ENCODE peak calls at places on chromosome 15, in seven cellular contexts. One of them, this sample, is unnamed.

GRCh38 chr15:68464451-68465090 is 32.6 kb upstream of the ITGA11 start:
- DNase-seq in RCC 7860: no peak
- DNase-seq in B cell: no peak
- DNase-seq in ureter: no peak
- DNase-seq in body of pancreas: peak; percentile 24
- DNase-seq in skeletal muscle cell: peak; percentile 46
- DNase-seq in HTR-8/SVneo: no peak
- DNase-seq in this sample: no peak

GRCh38 chr15:57510647-57511046 is 81.1 kb upstream of the MYZAP start:
- DNase-seq in HTR-8/SVneo: no peak
- DNase-seq in B cell: no peak
- DNase-seq in RCC 7860: no peak
- DNase-seq in skeletal muscle cell: peak; percentile 67
- DNase-seq in ureter: no peak
- DNase-seq in body of pancreas: peak; percentile 94
- DNase-seq in this sample: no peak

GRCh38 chr15:95737051-95737450 is 593.4 kb upstream of the NR2F2 start:
- DNase-seq in HTR-8/SVneo: no peak
- DNase-seq in RCC 7860: no peak
- DNase-seq in body of pancreas: no peak
- DNase-seq in B cell: no peak
- DNase-seq in ureter: no peak
- DNase-seq in skeletal muscle cell: no peak
- DNase-seq in this sample: no peak

GRCh38 chr15:31265090-31265870 is 61.4 kb upstream of the KLF13 start:
- DNase-seq in RCC 7860: no peak
- DNase-seq in ureter: peak; percentile 40
- DNase-seq in skeletal muscle cell: no peak
- DNase-seq in HTR-8/SVneo: no peak
- DNase-seq in B cell: peak; percentile 37
- DNase-seq in body of pancreas: peak; percentile 39
- DNase-seq in this sample: peak; percentile 30

GRCh38 chr15:73697033-73697467 is 12.9 kb downstream of the CD276 start:
- DNase-seq in ureter: peak; percentile 90
- DNase-seq in RCC 7860: peak; percentile 92
- DNase-seq in skeletal muscle cell: peak; percentile 91
- DNase-seq in HTR-8/SVneo: peak; percentile 84
- DNase-seq in B cell: peak; percentile 44
- DNase-seq in body of pancreas: peak; percentile 68
- DNase-seq in this sample: peak; percentile 80

GRCh38 chr15:100663550-100664335 is 61.4 kb downstream of the ASB7 start:
- DNase-seq in ureter: no peak
- DNase-seq in B cell: no peak
- DNase-seq in HTR-8/SVneo: no peak
- DNase-seq in body of pancreas: no peak
- DNase-seq in RCC 7860: no peak
- DNase-seq in skeletal muscle cell: no peak
- DNase-seq in this sample: no peak

GRCh38 chr15:42068601-42069000 is 25.8 kb downstream of the PLA2G4D start:
- DNase-seq in B cell: no peak
- DNase-seq in HTR-8/SVneo: no peak
- DNase-seq in RCC 7860: no peak
- DNase-seq in ureter: peak; percentile 37
- DNase-seq in body of pancreas: no peak
- DNase-seq in skeletal muscle cell: no peak
- DNase-seq in this sample: no peak

GRCh38 chr15:100043069-100043641 is 298.6 kb downstream of the ADAMTS17 start:
- DNase-seq in HTR-8/SVneo: peak; percentile 62
- DNase-seq in skeletal muscle cell: no peak
- DNase-seq in RCC 7860: peak; percentile 69
- DNase-seq in body of pancreas: peak; percentile 69
- DNase-seq in B cell: no peak
- DNase-seq in ureter: no peak
- DNase-seq in this sample: no peak

GRCh38 chr15:101446527-101447167 is 42.9 kb downstream of the PCSK6 start:
- DNase-seq in skeletal muscle cell: no peak
- DNase-seq in B cell: no peak
- DNase-seq in RCC 7860: no peak
- DNase-seq in body of pancreas: no peak
- DNase-seq in ureter: no peak
- DNase-seq in HTR-8/SVneo: no peak
- DNase-seq in this sample: no peak

GRCh38 chr15:85708402-85708932 is 86.3 kb downstream of the KLHL25 start:
- DNase-seq in B cell: no peak
- DNase-seq in body of pancreas: no peak
- DNase-seq in skeletal muscle cell: no peak
- DNase-seq in ureter: no peak
- DNase-seq in RCC 7860: no peak
- DNase-seq in HTR-8/SVneo: no peak
- DNase-seq in this sample: no peak

GRCh38 chr15:66747223-66747622 is 45.2 kb downstream of the SMAD6 start:
- DNase-seq in body of pancreas: no peak
- DNase-seq in HTR-8/SVneo: no peak
- DNase-seq in RCC 7860: no peak
- DNase-seq in skeletal muscle cell: no peak
- DNase-seq in ureter: no peak
- DNase-seq in B cell: no peak
- DNase-seq in this sample: no peak

GRCh38 chr15:56251315-56252091 is 7.8 kb upstream of the RFX7 start:
- DNase-seq in body of pancreas: no peak
- DNase-seq in HTR-8/SVneo: no peak
- DNase-seq in RCC 7860: no peak
- DNase-seq in skeletal muscle cell: no peak
- DNase-seq in B cell: no peak
- DNase-seq in ureter: no peak
- DNase-seq in this sample: no peak

GRCh38 chr15:34993877-34994276 is 5.8 kb upstream of the ZNF770 start:
- DNase-seq in body of pancreas: no peak
- DNase-seq in B cell: no peak
- DNase-seq in ureter: no peak
- DNase-seq in RCC 7860: no peak
- DNase-seq in HTR-8/SVneo: no peak
- DNase-seq in skeletal muscle cell: no peak
- DNase-seq in this sample: no peak

GRCh38 chr15:101063891-101064794 is 145.0 kb downstream of the LRRK1 start:
- DNase-seq in B cell: peak; percentile 23
- DNase-seq in ureter: peak; percentile 65
- DNase-seq in skeletal muscle cell: no peak
- DNase-seq in HTR-8/SVneo: no peak
- DNase-seq in body of pancreas: peak; percentile 48
- DNase-seq in RCC 7860: no peak
- DNase-seq in this sample: no peak

GRCh38 chr15:65410036-65410435 is 12.7 kb downstream of the IGDCC4 start:
- DNase-seq in body of pancreas: peak; percentile 28
- DNase-seq in ureter: no peak
- DNase-seq in RCC 7860: no peak
- DNase-seq in HTR-8/SVneo: no peak
- DNase-seq in skeletal muscle cell: no peak
- DNase-seq in B cell: no peak
- DNase-seq in this sample: no peak

GRCh38 chr15:99481831-99482230 is 84.0 kb upstream of the MEF2A start:
- DNase-seq in ureter: no peak
- DNase-seq in RCC 7860: no peak
- DNase-seq in skeletal muscle cell: no peak
- DNase-seq in B cell: no peak
- DNase-seq in HTR-8/SVneo: no peak
- DNase-seq in body of pancreas: no peak
- DNase-seq in this sample: no peak

GRCh38 chr15:71440479-71441071 is 325.3 kb downstream of the THSD4 start:
- DNase-seq in ureter: no peak
- DNase-seq in B cell: no peak
- DNase-seq in body of pancreas: no peak
- DNase-seq in skeletal muscle cell: peak; percentile 39
- DNase-seq in RCC 7860: peak; percentile 62
- DNase-seq in HTR-8/SVneo: peak; percentile 43
- DNase-seq in this sample: no peak

GRCh38 chr15:44662478-44663409 is 718 bp downstream of the SPG11 start:
- DNase-seq in skeletal muscle cell: no peak
- DNase-seq in RCC 7860: peak; percentile 55
- DNase-seq in body of pancreas: peak; percentile 78
- DNase-seq in B cell: peak; percentile 90
- DNase-seq in ureter: peak; percentile 80
- DNase-seq in HTR-8/SVneo: peak; percentile 50
- DNase-seq in this sample: peak; percentile 70

GRCh38 chr15:51861557-51862350 is 32.3 kb downstream of the TMOD3 start:
- DNase-seq in ureter: no peak
- DNase-seq in body of pancreas: no peak
- DNase-seq in B cell: no peak
- DNase-seq in RCC 7860: no peak
- DNase-seq in HTR-8/SVneo: no peak
- DNase-seq in skeletal muscle cell: no peak
- DNase-seq in this sample: no peak